ENCODE peak calls at places on chromosomes 13 and 19, in four cellular contexts. E is CD4-positive, alpha-beta T cell; H is cardiac fibroblast; B is adrenal gland. P is an unnamed sample.

GRCh38 chr13:20994441-20994821 is 67.0 kb downstream of the LATS2 start:
- DNase-seq in H (no peak), B (no peak), E (no peak), P (no peak)

GRCh38 chr13:113999618-113999910 is 25.7 kb upstream of the C13orf46 start:
- DNase-seq in H (no peak), E (no peak), B (no peak), P (no peak)

GRCh38 chr19:51660975-51661600 is 14.5 kb upstream of the SIGLEC14 start:
- DNase-seq in B (peak), H (peak), E (no peak), P (peak)

GRCh38 chr19:51127755-51128154 is 3.0 kb downstream of the SIGLEC9 start:
- DNase-seq in E (no peak), H (peak), B (no peak), P (no peak)

GRCh38 chr13:86403213-86403612 is 604.0 kb upstream of the SLITRK6 start:
- DNase-seq in E (no peak), B (no peak), H (no peak), P (no peak)

GRCh38 chr19:45477713-45478453 is 10.1 kb downstream of the FOSB start:
- DNase-seq in E (no peak), H (no peak), B (no peak), P (no peak)

GRCh38 chr13:85798999-85799646 is at the start of gene SLITRK6:
- DNase-seq in H (peak), B (no peak), E (no peak), P (no peak)

GRCh38 chr19:45391346-45391745 is 13.5 kb downstream of the PPP1R13L start:
- DNase-seq in B (no peak), E (no peak), H (no peak), P (no peak)

GRCh38 chr13:30708541-30708940 is 26.8 kb upstream of the ALOX5AP start:
- DNase-seq in H (peak), E (no peak), B (no peak), P (no peak)

GRCh38 chr19:40947114-40947513 is 44.0 kb upstream of the CYP2B6 start:
- DNase-seq in E (no peak), B (no peak), H (no peak), P (no peak)

GRCh38 chr19:48969276-48970138 is 4.4 kb downstream of the FTL start:
- DNase-seq in B (peak), E (no peak), H (peak), P (no peak)

DNA sequence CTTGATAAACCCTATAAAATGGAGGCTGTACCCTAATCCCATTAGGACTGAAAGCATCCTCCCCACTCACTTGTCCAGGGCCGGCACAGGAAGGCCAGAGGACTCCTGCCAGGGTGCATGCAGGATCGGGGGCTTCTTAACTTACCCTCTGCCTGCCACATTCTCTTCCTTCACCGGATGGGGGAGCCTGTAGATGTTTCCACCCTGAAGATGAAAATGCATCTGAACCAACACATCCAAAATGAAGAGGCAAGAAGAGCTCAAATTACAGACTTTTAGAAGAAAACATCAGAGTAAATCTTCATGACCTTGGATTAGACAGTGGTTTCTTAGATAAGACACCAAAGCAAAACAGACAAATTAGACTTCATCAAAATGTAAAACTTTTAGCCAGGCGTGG is 25.9 kb upstream of the NAPA start:
- DNase-seq in B (peak), E (no peak), H (peak), P (no peak)
- TF ChIP-seq CTCF in B (no peak), E (no peak), H (peak), P (peak)

GRCh38 chr13:36840718-36841250 is 21.8 kb downstream of the RFXAP start:
- DNase-seq in H (no peak), E (no peak), B (no peak), P (no peak)
- TF ChIP-seq CTCF in H (no peak), E (no peak), B (no peak), P (no peak)

DNA sequence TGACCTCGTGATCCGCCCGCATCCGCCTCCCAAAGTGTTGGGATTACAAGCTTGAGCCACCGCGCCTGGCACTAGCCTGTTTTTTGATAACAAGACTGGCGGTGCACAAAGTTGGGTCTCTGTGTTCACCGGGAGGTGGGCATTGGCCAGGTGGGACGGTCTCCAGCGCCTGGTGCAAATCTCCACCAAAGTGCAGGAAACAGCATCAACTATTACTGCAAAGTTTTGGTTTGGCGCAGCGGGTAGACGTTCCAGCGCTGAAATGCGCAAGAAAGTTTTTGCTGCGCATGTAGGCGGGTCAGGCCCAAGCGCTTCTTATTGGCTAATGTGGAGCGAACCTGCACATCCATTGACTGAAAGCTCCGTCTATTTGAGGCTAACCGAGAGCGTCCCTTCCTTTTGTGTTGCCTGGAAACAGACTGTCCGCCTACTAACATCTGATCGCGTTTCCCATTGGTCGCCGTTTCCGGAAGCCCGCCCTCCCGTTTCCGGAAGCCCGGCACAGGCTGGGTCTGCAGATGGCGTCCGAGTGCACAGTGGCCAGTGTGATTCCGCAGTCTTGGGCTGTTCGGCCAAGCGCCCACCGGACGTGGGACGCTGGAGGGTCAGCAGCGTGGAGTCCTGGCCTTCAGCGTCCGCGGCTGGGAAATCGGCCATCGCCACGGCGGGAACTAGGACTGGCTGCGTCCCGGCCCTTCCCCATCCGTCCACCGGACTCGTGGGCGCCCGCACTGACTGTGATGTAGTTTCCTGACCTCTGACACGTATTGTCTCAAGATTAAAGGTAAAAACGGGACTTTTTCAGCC is 53.3 kb upstream of the ZNF527 start:
- DNase-seq in B (peak), E (peak), H (peak), P (peak)
- TF ChIP-seq CTCF in B (peak), E (peak), H (peak), P (peak)

DNA sequence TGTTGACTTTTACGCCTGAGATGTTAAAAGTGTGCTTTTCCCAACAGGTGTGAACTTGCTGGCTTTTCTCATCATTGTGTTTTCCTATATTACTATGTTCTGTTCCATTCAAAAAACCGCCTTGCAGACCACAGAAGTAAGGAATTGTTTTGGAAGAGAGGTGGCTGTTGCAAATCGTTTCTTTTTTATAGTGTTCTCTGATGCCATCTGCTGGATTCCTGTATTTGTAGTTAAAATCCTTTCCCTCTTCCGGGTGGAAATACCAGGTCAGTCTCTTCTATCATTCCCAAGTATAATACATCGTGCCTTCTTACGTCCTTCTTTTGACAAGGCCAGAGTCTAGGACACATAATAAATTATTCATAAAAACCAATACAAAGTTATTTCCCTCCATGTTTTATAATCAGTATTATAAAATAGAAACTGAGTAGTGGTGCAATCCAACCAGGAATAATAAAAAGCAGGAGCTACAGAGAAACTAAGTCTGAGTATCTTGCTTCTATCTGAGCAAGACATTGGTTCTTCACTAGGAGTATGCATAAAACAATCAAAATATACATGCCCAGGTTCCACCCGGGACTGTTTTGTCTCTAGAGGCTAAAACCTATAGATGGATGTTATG is 57.9 kb downstream of the RXFP2 start:
- DNase-seq in E (no peak), B (no peak), H (peak), P (no peak)
- TF ChIP-seq CTCF in E (no peak), B (peak), H (peak), P (peak)

GRCh38 chr13:36395280-36395679 is 37.0 kb upstream of the CCNA1 start:
- DNase-seq in E (no peak), B (no peak), H (peak), P (no peak)
- TF ChIP-seq CTCF in E (no peak), B (peak), H (peak), P (peak)

GRCh38 chr19:3238066-3238561 is 13.7 kb downstream of the CELF5 start:
- DNase-seq in E (no peak), H (no peak), B (no peak), P (no peak)

GRCh38 chr19:3236272-3236671 is 11.8 kb downstream of the CELF5 start:
- DNase-seq in B (no peak), H (no peak), E (no peak), P (no peak)

GRCh38 chr19:3233831-3234230 is 9.4 kb downstream of the CELF5 start:
- DNase-seq in E (no peak), B (no peak), H (no peak), P (no peak)

GRCh38 chr19:3233116-3233515 is 8.7 kb downstream of the CELF5 start:
- DNase-seq in B (no peak), H (no peak), E (no peak), P (no peak)

DNA sequence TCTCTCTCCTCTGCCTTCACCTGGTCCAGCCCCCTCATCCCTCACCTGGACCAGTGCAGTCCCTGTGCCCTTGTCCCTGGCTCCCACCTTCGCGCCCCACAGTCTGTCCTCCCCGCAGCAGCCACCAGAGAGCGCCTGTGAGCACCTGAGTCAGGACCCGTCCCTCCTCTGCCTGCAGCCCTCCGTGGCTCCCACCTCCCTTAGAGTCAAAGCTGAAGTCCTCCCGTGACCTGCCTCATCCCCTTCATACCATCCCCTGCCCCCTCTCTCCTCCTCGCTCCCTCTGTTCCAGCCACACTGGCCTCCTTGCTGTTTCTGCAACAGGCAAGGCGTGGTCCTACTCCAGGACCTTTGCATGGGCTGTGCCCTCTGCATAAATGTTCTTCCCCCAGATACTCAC is 10.3 kb downstream of the CELF5 start:
- DNase-seq in B (no peak), E (no peak), H (no peak), P (no peak)
- TF ChIP-seq CTCF in B (no peak), E (no peak), H (peak), P (peak)

P was measured in progenitor cell of endocrine pancreas.